ENCODE peak calls at places on chromosomes 7 and 10, in five cellular contexts. L is Panc1, S is breast epithelium, W is transverse colon, E is suprapubic skin. Z is an unnamed sample. For H3K4me1, the result is how much of the 10 kb centered on the place peaks cover.

GRCh38 chr7:121609208-121609607 is 213.1 kb upstream of the FAM3C start:
- DNase-seq in L (no peak), S (no peak), W (no peak), E (no peak), Z (no peak)

GRCh38 chr7:158606671-158607424 is 19.2 kb upstream of the PTPRN2 start:
- DNase-seq in L (no peak), S (no peak), W (no peak), E (no peak), Z (no peak)

GRCh38 chr7:83021032-83021431 is 141.7 kb downstream of the PCLO start:
- DNase-seq in L (no peak), S (no peak), W (no peak), E (no peak), Z (no peak)

GRCh38 chr7:119545118-119545517 is 727.9 kb upstream of the KCND2 start:
- DNase-seq in L (peak), S (no peak), W (no peak), E (no peak), Z (no peak)

GRCh38 chr7:24767878-24768569 is 10.8 kb upstream of the GSDME start:
- DNase-seq in L (no peak), S (no peak), W (no peak), E (no peak), Z (no peak)

GRCh38 chr7:1825877-1826741 is 156.0 kb downstream of the ELFN1 start:
- DNase-seq in L (no peak), S (peak), W (no peak), E (no peak), Z (no peak)

GRCh38 chr7:124033093-124033806 is 383 bp upstream of the TMEM229A start:
- DNase-seq in L (no peak), S (no peak), W (peak), E (no peak), Z (no peak)

GRCh38 chr7:157618823-157619606 is 282.2 kb downstream of the DNAJB6 start:
- DNase-seq in L (no peak), S (peak), W (no peak), E (peak), Z (no peak)

GRCh38 chr10:92880233-92880861 is 32.0 kb downstream of the EXOC6 start:
- DNase-seq in L (no peak), S (no peak), W (no peak), E (no peak), Z (no peak)

GRCh38 chr10:102289840-102290239 is 44.5 kb downstream of the GBF1 start:
- DNase-seq in L (no peak), S (no peak), W (no peak), E (no peak), Z (no peak)

GRCh38 chr10:18681971-18682403 is 22.8 kb downstream of the ARL5B start:
- DNase-seq in L (no peak), S (no peak), W (no peak), E (no peak), Z (no peak)

GRCh38 chr10:71647526-71648354 is 71.8 kb downstream of the C10orf105 start:
- DNase-seq in L (no peak), S (no peak), W (no peak), E (no peak), Z (no peak)

GRCh38 chr7:66867198-66867790 is 53.7 kb upstream of the TMEM248 start:
- DNase-seq in L (no peak), S (no peak), W (no peak), E (no peak), Z (no peak)

GRCh38 chr7:158975526-158976467 is 119.4 kb downstream of the DYNC2I1 start:
- DNase-seq in L (no peak), S (no peak), W (peak), E (no peak), Z (no peak)

GRCh38 chr7:5195157-5195556 is 5.1 kb downstream of the WIPI2 start:
- DNase-seq in L (no peak), S (no peak), W (no peak), E (peak), Z (no peak)

GRCh38 chr7:98163704-98164478 is 47.3 kb upstream of the BHLHA15 start:
- DNase-seq in L (no peak), S (no peak), W (peak), E (no peak), Z (no peak)

GRCh38 chr10:79084012-79084971 is 15.5 kb downstream of the ZMIZ1 start:
- DNase-seq in L (no peak), S (peak), W (peak), E (peak), Z (no peak)
- H3K4me1 ChIP-seq in L (half or more), S (half or more), W (half or more), E (half or more), Z (half or more)

DNA sequence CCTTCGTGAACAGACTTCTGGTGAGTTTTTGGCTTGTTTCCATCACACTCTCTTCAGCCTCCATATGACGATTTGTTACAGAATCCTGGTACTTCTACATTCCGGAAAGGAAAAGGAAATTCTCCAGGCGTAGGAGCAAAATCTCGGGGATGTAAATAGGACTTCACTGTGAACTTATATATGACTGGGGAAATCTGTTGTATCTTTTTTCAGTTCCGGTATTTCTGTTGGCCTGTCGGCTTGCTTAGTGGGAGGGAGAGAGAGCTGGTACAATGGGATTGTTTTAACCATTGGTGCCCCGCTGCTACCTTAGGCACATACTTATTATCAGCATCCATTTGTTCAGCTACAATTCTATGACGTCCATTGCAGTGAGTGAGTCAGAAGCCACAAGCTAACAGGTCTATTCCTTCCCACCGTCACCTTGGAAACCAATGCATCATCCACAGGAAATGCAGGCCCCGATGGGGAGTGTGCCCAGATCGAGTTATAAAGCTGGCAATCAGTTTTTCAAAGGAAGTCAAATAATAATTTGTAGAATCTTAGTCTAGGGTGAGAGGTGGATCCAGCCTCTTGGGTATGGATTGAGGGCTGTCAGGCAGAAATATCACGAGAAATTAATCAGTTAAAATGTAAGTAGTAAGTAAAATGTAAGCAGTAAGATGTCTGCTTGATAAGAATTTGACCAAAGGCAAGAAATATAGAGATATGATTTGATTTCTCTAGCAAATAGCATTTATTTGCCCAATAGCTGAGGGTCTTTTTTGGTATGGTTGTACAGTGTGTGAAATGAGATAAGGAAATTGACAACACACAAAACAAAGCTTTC is 92.0 kb upstream of the MKLN1 start:
- DNase-seq in L (peak), S (no peak), W (peak), E (no peak), Z (no peak)
- TF ChIP-seq POLR2AphosphoS5 in L (no peak), S (no peak), W (no peak), E (no peak), Z (no peak)

GRCh38 chr7:106178593-106179134 is 66.6 kb upstream of the SYPL1 start:
- DNase-seq in L (no peak), S (no peak), W (no peak), E (no peak), Z (no peak)

GRCh38 chr7:106175507-106175906 is 63.4 kb upstream of the SYPL1 start:
- DNase-seq in L (no peak), S (no peak), W (no peak), E (no peak), Z (no peak)

GRCh38 chr7:106176414-106177294 is 64.5 kb upstream of the SYPL1 start:
- DNase-seq in L (peak), S (peak), W (peak), E (peak), Z (no peak)

GRCh38 chr7:106177738-106178592 is 65.9 kb upstream of the SYPL1 start:
- DNase-seq in L (no peak), S (no peak), W (peak), E (no peak), Z (no peak)

DNA sequence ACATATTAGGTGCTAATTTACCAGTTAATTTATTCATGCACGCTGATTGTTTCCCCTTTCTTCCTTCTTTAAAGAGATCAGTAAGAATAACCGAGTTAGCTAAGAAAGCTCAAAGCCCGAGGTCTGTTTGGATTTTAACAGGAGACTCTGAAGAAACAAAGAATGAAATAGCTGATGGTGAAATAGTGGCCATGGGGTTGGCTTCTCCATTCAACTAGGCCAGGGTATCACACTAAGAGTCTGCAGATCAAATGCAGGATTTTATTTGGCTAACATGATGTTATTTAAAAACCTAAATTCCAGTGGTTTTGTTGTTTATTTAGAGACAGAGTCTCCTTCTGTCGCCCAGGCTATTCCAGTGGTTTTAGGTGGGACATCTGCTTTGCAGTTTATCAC is 65.2 kb upstream of the SYPL1 start:
- DNase-seq in L (no peak), S (no peak), W (no peak), E (no peak), Z (no peak)
- H3K4me3 ChIP-seq in L (no peak), S (no peak), W (no peak), E (no peak), Z (no peak)

GRCh38 chr7:135979674-135980660 is 2.8 kb upstream of the MTPN start:
- DNase-seq in L (no peak), S (no peak), W (no peak), E (no peak), Z (no peak)

GRCh38 chr7:135977020-135977741 is at the start of gene MTPN:
- DNase-seq in L (peak), S (peak), W (peak), E (peak), Z (peak)

GRCh38 chr7:135976312-135977019 is 693 bp downstream of the MTPN start:
- DNase-seq in L (no peak), S (no peak), W (peak), E (no peak), Z (no peak)

GRCh38 chr7:135978624-135979023 is 1.5 kb upstream of the MTPN start:
- DNase-seq in L (no peak), S (no peak), W (no peak), E (no peak), Z (no peak)

GRCh38 chr7:135977742-135978066 is 545 bp upstream of the MTPN start:
- DNase-seq in L (no peak), S (no peak), W (no peak), E (no peak), Z (no peak)
- H3K4me1 ChIP-seq in L (under half), S (under half), W (under half), E (under half), Z (half or more)